ENCODE peak calls at places on chromosomes 11 and 22, in ten cellular contexts. G, E, J, F, S, M, R, L, Q and T are unnamed samples.

GRCh38 chr11:59273008-59273841 is 60.5 kb upstream of the MPEG1 start:
- DNase-seq in Q (peak; percentile 29), M (peak; percentile 97), L (no peak), S (no peak), J (no peak), F (no peak), E (no peak), R (no peak), G (no peak), T (peak; percentile 68)

GRCh38 chr11:113664069-113664980 is 41.8 kb downstream of the TMPRSS5 start:
- DNase-seq in G (peak; percentile 95), F (no peak), J (no peak), L (no peak), R (peak; percentile 83), E (no peak), M (no peak), S (peak; percentile 13), Q (peak; percentile 95), T (peak; percentile 73)

GRCh38 chr11:1274501-1274900 is 34.9 kb downstream of the TOLLIP start:
- DNase-seq in E (no peak), M (no peak), S (no peak), F (no peak), J (no peak), R (no peak), G (no peak), Q (no peak), L (no peak), T (no peak)

GRCh38 chr22:23127055-23127756 is 14.6 kb downstream of the RSPH14 start:
- DNase-seq in E (no peak), M (no peak), R (no peak), G (no peak), S (no peak), J (no peak), F (no peak), Q (no peak), L (no peak), T (no peak)

GRCh38 chr11:75731095-75731494 is 13.5 kb downstream of the MOGAT2 start:
- DNase-seq in L (no peak), M (no peak), E (peak; percentile 3), Q (no peak), R (no peak), S (no peak), J (no peak), F (no peak), G (no peak), T (no peak)

GRCh38 chr22:49229483-49230193 is 598.0 kb downstream of the BRD1 start:
- DNase-seq in R (no peak), S (no peak), J (no peak), F (no peak), L (no peak), E (no peak), M (no peak), Q (no peak), G (no peak), T (no peak)

GRCh38 chr11:2076441-2076840 is 62.7 kb downstream of the IGF2 start:
- DNase-seq in L (no peak), S (no peak), M (no peak), J (no peak), E (peak; percentile 16), R (no peak), G (no peak), Q (no peak), F (peak; percentile 31), T (no peak)

GRCh38 chr11:111941963-111942362 is 4.8 kb downstream of the DIXDC1 start:
- DNase-seq in E (no peak), M (no peak), G (no peak), L (no peak), Q (peak; percentile 35), R (peak; percentile 62), S (no peak), F (no peak), J (no peak), T (no peak)

GRCh38 chr22:36590441-36591056 is 61.6 kb upstream of the EIF3D start:
- DNase-seq in R (no peak), S (no peak), Q (no peak), F (no peak), J (no peak), L (no peak), M (no peak), G (no peak), E (no peak), T (no peak)

GRCh38 chr11:134050541-134051383 is 18.1 kb upstream of the JAM3 start:
- DNase-seq in S (peak; percentile 55), G (no peak), F (peak; percentile 80), M (peak; percentile 62), R (no peak), L (peak; percentile 70), E (peak; percentile 64), J (peak; percentile 84), Q (peak; percentile 72), T (no peak)

GRCh38 chr11:129247129-129247528 is 55.0 kb upstream of the ARHGAP32 start:
- DNase-seq in S (peak; percentile 8), J (no peak), F (no peak), Q (peak; percentile 74), E (no peak), M (no peak), R (no peak), L (no peak), G (peak; percentile 85), T (peak; percentile 27)

DNA sequence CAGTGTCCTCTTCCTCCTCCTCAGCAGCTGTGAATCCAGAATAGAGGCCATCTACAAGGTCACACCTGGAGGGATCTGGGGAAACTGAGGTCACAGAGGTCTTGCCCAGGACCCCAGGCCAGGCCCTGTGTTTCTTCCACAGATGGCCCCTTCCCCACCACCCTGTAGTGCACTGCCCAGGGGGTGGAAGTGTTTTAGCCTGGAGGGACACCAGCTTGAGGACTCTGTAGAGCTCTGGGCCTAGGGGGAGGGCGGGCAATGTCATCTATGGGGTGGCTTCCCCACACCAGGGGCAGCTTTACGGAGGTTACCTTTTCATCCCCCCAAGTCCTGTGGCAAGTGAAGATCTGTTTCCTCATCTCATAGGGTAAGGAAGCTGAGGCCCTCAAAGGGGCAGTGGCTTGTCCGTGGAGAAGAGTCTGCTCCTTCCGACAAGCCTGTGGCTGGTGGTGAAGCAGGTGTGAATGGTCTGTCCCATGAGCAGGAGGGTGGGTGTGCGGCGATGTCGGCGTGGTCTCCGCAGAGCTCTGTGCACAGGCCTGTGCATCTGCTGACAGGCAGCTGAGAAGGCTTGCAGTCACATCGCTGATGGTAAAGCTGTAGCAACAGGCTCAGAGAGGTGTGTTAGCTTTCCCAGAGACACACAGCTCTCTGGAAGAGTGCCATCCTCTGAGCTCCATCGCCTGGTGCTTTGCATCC is 74.1 kb upstream of the WNT7B start:
- DNase-seq in M (no peak), J (peak; percentile 46), Q (no peak), E (peak; percentile 21), S (no peak), G (no peak), R (no peak), L (no peak), F (peak; percentile 9), T (no peak)
- H3K27ac ChIP-seq in M (no peak overlapping the region), J (peak overlapping the region; percentile 98), Q (no peak overlapping the region), E (peak overlapping the region; percentile 100), S (peak overlapping the region; percentile 42), G (no peak overlapping the region), R (peak overlapping the region; percentile 76), L (peak overlapping the region; percentile 85), F (no peak overlapping the region), T (peak overlapping the region; percentile 54)

GRCh38 chr11:130637566-130637965 is 189.1 kb downstream of the ADAMTS15 start:
- DNase-seq in M (no peak), E (no peak), Q (no peak), F (no peak), R (no peak), L (no peak), J (no peak), G (no peak), S (no peak), T (no peak)

GRCh38 chr11:130634981-130635473 is 186.6 kb downstream of the ADAMTS15 start:
- DNase-seq in M (no peak), E (no peak), Q (peak; percentile 98), F (no peak), G (peak; percentile 75), S (no peak), L (no peak), J (no peak), R (peak; percentile 60), T (peak; percentile 64)

GRCh38 chr11:130636672-130637463 is 188.4 kb downstream of the ADAMTS15 start:
- DNase-seq in G (peak; percentile 97), R (no peak), S (peak; percentile 70), F (no peak), Q (peak; percentile 99), L (no peak), E (no peak), M (no peak), J (no peak), T (peak; percentile 91)

GRCh38 chr11:130634186-130634585 is 185.7 kb downstream of the ADAMTS15 start:
- DNase-seq in R (no peak), S (no peak), Q (no peak), L (no peak), M (no peak), J (no peak), E (no peak), F (no peak), G (no peak), T (no peak)

GRCh38 chr11:130635937-130636336 is 187.5 kb downstream of the ADAMTS15 start:
- DNase-seq in Q (peak; percentile 43), M (no peak), E (no peak), R (no peak), S (no peak), F (no peak), G (no peak), J (no peak), L (no peak), T (no peak)
- H3K27ac ChIP-seq in Q (peak overlapping the region; percentile 97), M (no peak overlapping the region), E (no peak overlapping the region), R (peak overlapping the region; percentile 80), S (peak overlapping the region; percentile 96), F (no peak overlapping the region), G (no peak overlapping the region), J (no peak overlapping the region), L (no peak overlapping the region), T (peak overlapping the region; percentile 81)

GRCh38 chr11:67024966-67025365 is 2.0 kb downstream of the SYT12 start:
- DNase-seq in J (no peak), Q (peak; percentile 39), G (peak; percentile 9), R (no peak), M (no peak), S (no peak), E (no peak), L (no peak), F (no peak), T (no peak)
- H3K27ac ChIP-seq in J (no peak overlapping the region), Q (no peak overlapping the region), G (no peak overlapping the region), R (no peak overlapping the region), M (no peak overlapping the region), S (peak overlapping the region; percentile 87), E (no peak overlapping the region), L (no peak overlapping the region), F (no peak overlapping the region), T (no peak overlapping the region)

DNA sequence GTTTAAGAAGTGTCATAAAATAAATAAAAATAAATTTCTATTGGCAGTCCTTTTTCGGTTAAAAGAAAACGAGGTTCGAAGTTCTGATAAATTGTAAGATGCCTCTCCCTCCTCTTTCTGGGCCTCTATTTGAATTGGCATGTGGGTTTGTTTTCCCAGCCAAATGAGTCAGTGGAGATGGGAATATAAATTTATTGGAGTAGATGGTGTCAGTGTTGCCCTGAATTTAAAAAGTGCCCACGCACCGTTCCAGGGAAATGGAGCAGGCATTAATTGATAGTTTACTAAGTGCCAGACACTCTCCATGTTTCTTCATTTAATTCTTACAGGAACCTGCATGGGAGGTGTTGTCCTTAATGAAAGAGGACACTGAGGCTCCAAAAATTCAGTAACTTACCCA is 119.2 kb downstream of the FEZ1 start:
- DNase-seq in M (no peak), R (no peak), Q (peak; percentile 48), J (no peak), F (no peak), E (no peak), L (no peak), G (peak; percentile 53), S (no peak), T (no peak)
- H3K27ac ChIP-seq in M (no peak overlapping the region), R (no peak overlapping the region), Q (no peak overlapping the region), J (no peak overlapping the region), F (no peak overlapping the region), E (no peak overlapping the region), L (no peak overlapping the region), G (no peak overlapping the region), S (no peak overlapping the region), T (no peak overlapping the region)